ENCODE peak calls at places on chromosomes 3 and 15, in four cellular contexts. One of them, this sample, is unnamed. For H3K9me3 and H3K9me2, the result is how much of the 10 kb centered on the place peaks cover.

GRCh38 chr3:159322322-159322939 is 520.6 kb downstream of the MFSD1 start:
- DNase-seq in MM.1S: peak
- DNase-seq in GM23248: peak
- DNase-seq in PC-3: peak
- DNase-seq in this sample: peak

GRCh38 chr3:13011369-13012227 is 61.6 kb downstream of the IQSEC1 start:
- DNase-seq in MM.1S: peak
- DNase-seq in GM23248: no peak
- DNase-seq in PC-3: peak
- DNase-seq in this sample: peak

GRCh38 chr3:125194849-125195601 is 17.5 kb downstream of the SLC12A8 start:
- DNase-seq in MM.1S: no peak
- DNase-seq in GM23248: peak
- DNase-seq in PC-3: no peak
- DNase-seq in this sample: no peak

GRCh38 chr3:100400782-100401673 is at the start of the genes LNP1 and TOMM70:
- DNase-seq in MM.1S: peak
- DNase-seq in GM23248: peak
- DNase-seq in PC-3: peak
- DNase-seq in this sample: peak

GRCh38 chr3:29764603-29765254 is 483.9 kb downstream of the RBMS3 start:
- DNase-seq in MM.1S: no peak
- DNase-seq in GM23248: peak
- DNase-seq in PC-3: peak
- DNase-seq in this sample: no peak

GRCh38 chr3:119677641-119677934 is 382 bp upstream of the COX17 start:
- DNase-seq in MM.1S: no peak
- DNase-seq in GM23248: no peak
- DNase-seq in PC-3: no peak
- DNase-seq in this sample: no peak

GRCh38 chr3:58191361-58191991 is 19.3 kb downstream of the DNASE1L3 start:
- DNase-seq in MM.1S: no peak
- DNase-seq in GM23248: no peak
- DNase-seq in PC-3: no peak
- DNase-seq in this sample: no peak

GRCh38 chr3:128499724-128500275 is 6.8 kb upstream of the GATA2 start:
- DNase-seq in MM.1S: no peak
- DNase-seq in GM23248: peak
- DNase-seq in PC-3: peak
- DNase-seq in this sample: no peak

GRCh38 chr3:184354121-184354728 is 7.2 kb downstream of the CLCN2 start:
- DNase-seq in MM.1S: peak
- DNase-seq in GM23248: peak
- DNase-seq in PC-3: peak
- DNase-seq in this sample: peak

GRCh38 chr3:55487376-55488241 is 503 bp upstream of the WNT5A start:
- DNase-seq in MM.1S: peak
- DNase-seq in GM23248: peak
- DNase-seq in PC-3: peak
- DNase-seq in this sample: peak

GRCh38 chr3:157416347-157417087 is 20.1 kb upstream of the PTX3 start:
- DNase-seq in MM.1S: peak
- DNase-seq in GM23248: no peak
- DNase-seq in PC-3: no peak
- DNase-seq in this sample: no peak
- H3K9me3 ChIP-seq in MM.1S: under half
- H3K9me3 ChIP-seq in GM23248: under half
- H3K9me3 ChIP-seq in PC-3: under half
- H3K9me3 ChIP-seq in this sample: under half

GRCh38 chr3:41162981-41163380 is 36.3 kb upstream of the CTNNB1 start:
- DNase-seq in MM.1S: no peak
- DNase-seq in GM23248: no peak
- DNase-seq in PC-3: no peak
- DNase-seq in this sample: no peak
- H3K9me2 ChIP-seq in MM.1S: under half
- H3K9me2 ChIP-seq in GM23248: under half
- H3K9me2 ChIP-seq in PC-3: under half
- H3K9me2 ChIP-seq in this sample: under half

GRCh38 chr3:193240436-193240849 is 579 bp upstream of the PLAAT1 start:
- DNase-seq in MM.1S: no peak
- DNase-seq in GM23248: no peak
- DNase-seq in PC-3: no peak
- DNase-seq in this sample: no peak
- H3K27ac ChIP-seq in MM.1S: no peak
- H3K27ac ChIP-seq in GM23248: no peak
- H3K27ac ChIP-seq in PC-3: no peak
- H3K27ac ChIP-seq in this sample: no peak

GRCh38 chr3:129919357-129919756 is 25.8 kb upstream of the TMCC1 start:
- DNase-seq in MM.1S: no peak
- DNase-seq in GM23248: no peak
- DNase-seq in PC-3: no peak
- DNase-seq in this sample: no peak

GRCh38 chr3:129913618-129914017 is 20.1 kb upstream of the TMCC1 start:
- DNase-seq in MM.1S: no peak
- DNase-seq in GM23248: no peak
- DNase-seq in PC-3: no peak
- DNase-seq in this sample: no peak

GRCh38 chr3:129919806-129920205 is 26.3 kb upstream of the TMCC1 start:
- DNase-seq in MM.1S: no peak
- DNase-seq in GM23248: no peak
- DNase-seq in PC-3: no peak
- DNase-seq in this sample: no peak

GRCh38 chr3:129917423-129918007 is 24.0 kb upstream of the TMCC1 start:
- DNase-seq in MM.1S: no peak
- DNase-seq in GM23248: no peak
- DNase-seq in PC-3: no peak
- DNase-seq in this sample: no peak

GRCh38 chr3:129918461-129918860 is 24.9 kb upstream of the TMCC1 start:
- DNase-seq in MM.1S: no peak
- DNase-seq in GM23248: no peak
- DNase-seq in PC-3: no peak
- DNase-seq in this sample: no peak
- H3K9me3 ChIP-seq in MM.1S: under half
- H3K9me3 ChIP-seq in GM23248: under half
- H3K9me3 ChIP-seq in PC-3: under half
- H3K9me3 ChIP-seq in this sample: under half

DNA sequence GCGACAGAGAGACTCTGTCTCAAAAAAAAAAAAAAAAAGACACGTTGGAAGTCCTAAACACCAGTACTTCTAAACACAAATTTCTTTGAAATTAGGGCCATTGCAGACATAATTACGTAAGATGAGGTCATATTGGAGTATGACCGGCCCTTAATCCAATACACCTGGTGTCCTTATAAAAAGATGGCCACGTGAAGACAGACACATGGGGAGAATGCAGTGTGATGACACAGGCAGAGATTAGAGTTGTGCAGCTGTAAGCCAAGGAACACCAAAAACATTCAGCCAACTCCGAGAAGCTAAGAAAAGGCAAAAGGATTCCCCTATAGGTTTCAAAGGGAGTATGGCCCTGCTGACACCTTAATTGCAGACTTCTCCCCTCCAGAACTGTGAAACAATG is 379.0 kb upstream of the PDZRN3 start:
- DNase-seq in MM.1S: no peak
- DNase-seq in GM23248: no peak
- DNase-seq in PC-3: no peak
- DNase-seq in this sample: no peak
- H3K9me2 ChIP-seq in MM.1S: under half
- H3K9me2 ChIP-seq in GM23248: under half
- H3K9me2 ChIP-seq in PC-3: under half
- H3K9me2 ChIP-seq in this sample: under half

GRCh38 chr15:85027033-85027380 is 45.4 kb downstream of the PDE8A start:
- DNase-seq in MM.1S: no peak
- DNase-seq in GM23248: no peak
- DNase-seq in PC-3: no peak
- DNase-seq in this sample: no peak

GRCh38 chr15:85024509-85025336 is 43.1 kb downstream of the PDE8A start:
- DNase-seq in MM.1S: no peak
- DNase-seq in GM23248: peak
- DNase-seq in PC-3: peak
- DNase-seq in this sample: no peak

GRCh38 chr15:85026304-85027032 is 44.8 kb downstream of the PDE8A start:
- DNase-seq in MM.1S: no peak
- DNase-seq in GM23248: no peak
- DNase-seq in PC-3: no peak
- DNase-seq in this sample: no peak

GRCh38 chr15:85024003-85024402 is 42.3 kb downstream of the PDE8A start:
- DNase-seq in MM.1S: no peak
- DNase-seq in GM23248: no peak
- DNase-seq in PC-3: no peak
- DNase-seq in this sample: no peak

DNA sequence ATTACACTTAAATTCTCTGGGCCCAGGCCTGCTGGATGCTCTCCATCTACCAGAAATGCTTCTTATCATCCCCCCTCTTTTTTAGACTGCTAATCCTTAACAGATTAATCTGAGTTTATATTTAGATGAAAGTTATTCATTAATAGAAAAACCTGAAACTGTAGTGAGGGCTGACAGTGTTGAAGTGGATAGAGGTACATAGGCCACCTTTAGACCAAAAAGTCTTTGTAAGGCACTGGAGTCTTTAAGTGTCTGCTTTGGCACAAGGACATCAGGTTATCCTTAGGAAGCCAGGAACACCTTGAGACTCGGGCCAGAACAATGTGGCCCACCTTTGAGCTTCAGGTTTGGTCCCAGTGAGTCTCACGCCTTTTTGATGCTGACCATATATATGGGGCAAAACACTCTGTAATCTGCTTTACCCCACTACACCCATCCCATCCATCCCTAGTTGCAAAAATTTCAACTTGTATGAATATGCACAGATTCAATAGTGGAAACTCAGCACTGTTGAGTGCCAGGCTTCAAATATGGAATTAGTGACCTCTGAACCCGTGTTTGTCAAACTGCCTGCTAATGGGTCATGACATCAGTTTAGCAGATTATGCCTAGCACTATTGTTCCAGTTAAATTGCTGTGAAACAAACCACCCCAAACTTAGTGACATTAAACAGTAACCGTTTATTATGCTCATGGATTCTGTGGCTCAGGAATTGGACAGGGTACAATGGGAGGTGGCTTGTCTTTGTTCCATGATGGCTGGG is 44.0 kb downstream of the PDE8A start:
- DNase-seq in MM.1S: no peak
- DNase-seq in GM23248: no peak
- DNase-seq in PC-3: no peak
- DNase-seq in this sample: no peak
- H3K27ac ChIP-seq in MM.1S: no peak
- H3K27ac ChIP-seq in GM23248: no peak
- H3K27ac ChIP-seq in PC-3: no peak
- H3K27ac ChIP-seq in this sample: no peak

GRCh38 chr15:24784506-24784905 is 108.9 kb downstream of the NPAP1 start:
- DNase-seq in MM.1S: no peak
- DNase-seq in GM23248: no peak
- DNase-seq in PC-3: no peak
- DNase-seq in this sample: no peak
- H3K9me3 ChIP-seq in MM.1S: under half
- H3K9me3 ChIP-seq in GM23248: under half
- H3K9me3 ChIP-seq in PC-3: under half
- H3K9me3 ChIP-seq in this sample: under half